ENCODE peak calls at places on chromosomes 3 and 15, in nine cellular contexts. R is H1, K is SK-N-SH, L is A549, T is sigmoid colon, M is tibial nerve, Y is ovary, Z is transverse colon, D is suprapubic skin. I is an unnamed sample.
A peak's percentile ranks its signal among the peaks of the same experiment; 100 is the strongest.

GRCh38 chr15:68896178-68896577 is 34.1 kb upstream of the SPESP1 start:
- DNase-seq in K (no peak), T (no peak), Z (no peak), M (no peak), D (no peak), L (no peak), Y (no peak), R (no peak), I (no peak)

GRCh38 chr3:33798113-33798417 is 365 bp upstream of the PDCD6IP start:
- DNase-seq in D (no peak), M (no peak), L (no peak), R (no peak), T (no peak), Z (no peak), K (no peak), Y (no peak), I (no peak)

GRCh38 chr3:16181361-16181760 is 6.9 kb downstream of the GALNT15 start:
- DNase-seq in Y (no peak), L (no peak), R (no peak), D (peak; percentile 95), K (no peak), M (peak; percentile 72), Z (peak; percentile 50), T (peak; percentile 94), I (peak; percentile 29)

GRCh38 chr3:174869448-174869847 is 10.3 kb downstream of the NAALADL2 start:
- DNase-seq in Y (no peak), D (no peak), K (no peak), T (no peak), Z (no peak), L (no peak), M (no peak), R (no peak), I (no peak)

GRCh38 chr3:73029321-73029796 is 32.1 kb upstream of the EBLN2 start:
- DNase-seq in Y (no peak), D (no peak), T (no peak), Z (no peak), L (peak; percentile 43), R (no peak), M (no peak), K (no peak), I (no peak)

GRCh38 chr3:117104381-117104780 is 394.8 kb downstream of the TUSC7 start:
- DNase-seq in K (no peak), M (no peak), Z (no peak), L (no peak), T (no peak), D (no peak), Y (no peak), R (no peak), I (no peak)

GRCh38 chr3:184524981-184525336 is 36.6 kb upstream of the EPHB3 start:
- DNase-seq in T (no peak), L (no peak), K (peak; percentile 42), D (no peak), Y (no peak), R (no peak), M (no peak), Z (no peak), I (no peak)

GRCh38 chr3:14371573-14372474 is 30.6 kb upstream of the SLC6A6 start:
- DNase-seq in K (peak; percentile 90), D (peak; percentile 79), L (peak; percentile 87), R (no peak), M (peak; percentile 46), T (peak; percentile 76), Z (peak; percentile 91), Y (no peak), I (peak; percentile 89)

GRCh38 chr15:66578286-66578875 is 12.6 kb upstream of the LCTL start:
- DNase-seq in Z (no peak), M (no peak), L (no peak), R (no peak), Y (no peak), T (no peak), K (no peak), D (no peak), I (no peak)
- TF ChIP-seq EP300 in Z (no peak), M (no peak), L (no peak), R (no peak), Y (no peak), T (no peak), K (no peak), D (no peak), I (no peak)

DNA sequence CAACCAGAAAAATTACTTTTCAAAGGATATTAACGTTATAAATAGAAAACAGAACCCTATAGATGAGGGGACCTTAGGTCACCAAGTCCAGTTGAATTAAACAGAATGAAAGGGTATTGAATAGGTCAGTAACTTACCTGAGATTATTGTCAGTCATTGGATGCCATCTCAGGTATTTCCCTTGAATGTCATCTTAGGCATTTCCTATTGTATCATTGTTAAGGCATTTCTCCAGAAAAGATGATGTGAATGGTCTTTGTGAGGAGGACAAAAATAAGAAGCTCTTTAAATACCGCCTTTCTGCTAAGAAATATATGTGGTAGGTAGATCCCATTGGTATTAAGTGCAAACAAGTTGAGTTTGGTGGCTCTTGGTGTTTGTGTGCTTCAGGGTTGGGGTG is 55.6 kb downstream of the CHD2 start:
- DNase-seq in R (no peak), M (no peak), K (no peak), T (no peak), L (no peak), D (no peak), Y (no peak), Z (no peak), I (no peak)
- TF ChIP-seq EP300 in R (no peak), M (no peak), K (no peak), T (no peak), L (no peak), D (no peak), Y (no peak), Z (no peak), I (no peak)

GRCh38 chr15:74988007-74988800 is 7.2 kb upstream of the SCAMP5 start:
- DNase-seq in R (peak; percentile 60), M (no peak), L (peak; percentile 78), Z (peak; percentile 65), K (peak; percentile 72), T (no peak), Y (peak; percentile 43), D (no peak), I (peak; percentile 49)
- TF ChIP-seq EP300 in R (no peak), M (no peak), L (no peak), Z (no peak), K (no peak), T (no peak), Y (no peak), D (no peak), I (no peak)

GRCh38 chr15:80585544-80586018 is 109.5 kb upstream of the ABHD17C start:
- DNase-seq in Y (no peak), M (no peak), Z (peak; percentile 13), L (no peak), K (no peak), D (no peak), R (no peak), T (no peak), I (peak; percentile 32)
- TF ChIP-seq EP300 in Y (no peak), M (no peak), Z (no peak), L (no peak), K (no peak), D (no peak), R (no peak), T (no peak), I (no peak)

GRCh38 chr3:38004415-38005075 is 14.0 kb downstream of the VILL start:
- DNase-seq in D (no peak), K (peak; percentile 71), R (peak; percentile 70), T (peak; percentile 82), M (peak; percentile 85), Y (peak; percentile 75), L (peak; percentile 76), Z (peak; percentile 94), I (peak; percentile 91)
- TF ChIP-seq EP300 in D (no peak), K (no peak), R (no peak), T (no peak), M (no peak), Y (no peak), L (no peak), Z (peak; percentile 62), I (no peak)

DNA sequence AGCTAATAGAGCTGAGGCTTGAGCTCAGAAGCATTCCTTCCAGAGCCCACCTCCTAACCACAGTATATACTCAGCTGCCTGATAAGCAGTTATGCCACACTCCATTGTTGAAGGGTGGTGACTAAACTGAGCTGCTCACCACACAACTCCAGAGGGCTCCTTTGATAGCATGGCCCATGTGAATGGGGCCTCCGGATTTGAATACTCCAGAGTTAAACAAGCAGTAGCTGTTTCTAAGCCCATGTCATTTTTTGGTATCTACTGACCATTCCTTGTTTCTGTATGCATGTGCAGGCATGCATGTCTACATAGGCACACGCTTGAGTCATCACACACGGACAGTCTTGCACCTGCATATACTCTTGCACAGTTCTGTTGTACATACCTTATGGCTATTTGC is 28.9 kb downstream of the IGSF10 start:
- DNase-seq in Z (no peak), T (no peak), Y (no peak), K (no peak), D (no peak), L (no peak), M (no peak), R (no peak), I (no peak)
- TF ChIP-seq EP300 in Z (no peak), T (no peak), Y (no peak), K (no peak), D (no peak), L (no peak), M (no peak), R (no peak), I (no peak)

DNA sequence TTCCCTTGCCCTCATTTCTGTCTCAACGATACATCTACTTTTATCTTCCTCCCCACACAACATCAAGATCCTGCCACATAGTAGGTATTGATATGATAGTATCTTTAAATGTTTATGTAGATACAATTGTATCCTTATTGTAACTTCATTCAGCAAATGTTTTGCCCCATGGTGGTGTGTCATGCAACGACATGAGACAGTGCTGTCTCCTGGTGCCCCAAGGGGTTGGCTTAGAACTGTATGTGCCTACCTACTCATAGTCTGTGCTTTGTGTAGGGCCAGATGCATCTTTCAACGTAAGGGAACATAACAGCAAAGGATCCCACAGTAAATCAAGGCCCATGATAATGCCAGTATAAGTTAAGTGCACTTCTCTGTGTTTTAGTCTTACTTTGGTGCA is 2.8 kb upstream of the CD47 start:
- DNase-seq in Y (no peak), L (no peak), D (no peak), Z (no peak), K (no peak), T (no peak), M (no peak), R (no peak), I (no peak)
- TF ChIP-seq EP300 in Y (no peak), L (no peak), D (no peak), Z (no peak), K (no peak), T (no peak), M (no peak), R (no peak), I (no peak)

GRCh38 chr15:36062357-36062756 is 516.4 kb upstream of the DPH6 start:
- DNase-seq in T (no peak), K (no peak), D (no peak), L (no peak), Y (no peak), Z (no peak), R (no peak), M (no peak), I (no peak)
- TF ChIP-seq EP300 in T (no peak), K (no peak), D (no peak), L (no peak), Y (no peak), Z (no peak), R (no peak), M (no peak), I (no peak)